ENCODE peak calls at places on chromosomes 7 and 10, in eight cellular contexts. G, D, U, B, O, X, V and C are unnamed samples.

GRCh38 chr10:70295321-70295720 is 11.5 kb upstream of the NPFFR1 start:
- DNase-seq in G (no peak), B (no peak), D (peak; percentile 7), V (no peak), X (no peak), O (no peak), U (no peak), C (no peak)

GRCh38 chr7:141558544-141559183 is 7.5 kb downstream of the AGK start:
- DNase-seq in X (no peak), D (peak; percentile 8), V (no peak), B (peak; percentile 95), O (no peak), G (peak; percentile 80), U (no peak), C (no peak)

GRCh38 chr7:78014401-78014800 is 215.8 kb downstream of the PHTF2 start:
- DNase-seq in D (no peak), X (no peak), V (no peak), U (no peak), G (no peak), B (no peak), O (no peak), C (no peak)

GRCh38 chr7:121530251-121531174 is 134.4 kb upstream of the FAM3C start:
- DNase-seq in U (no peak), X (no peak), D (peak; percentile 99), G (peak; percentile 99), B (no peak), O (peak; percentile 97), V (no peak), C (peak; percentile 69)

GRCh38 chr10:79223346-79224048 is 123.8 kb upstream of the PPIF start:
- DNase-seq in B (no peak), O (no peak), G (peak; percentile 79), X (no peak), V (peak; percentile 86), U (peak; percentile 34), D (peak; percentile 57), C (no peak)

GRCh38 chr10:106582291-106582690 is 582.2 kb downstream of the SORCS1 start:
- DNase-seq in D (peak; percentile 43), G (peak; percentile 66), O (peak; percentile 65), U (no peak), B (no peak), V (no peak), X (no peak), C (no peak)

GRCh38 chr10:30758341-30758740 is 128.8 kb upstream of the LYZL2 start:
- DNase-seq in X (no peak), O (no peak), V (no peak), D (no peak), U (no peak), G (peak; percentile 30), B (no peak), C (no peak)

GRCh38 chr7:2515424-2516193 is 4.0 kb upstream of the LFNG start:
- DNase-seq in B (no peak), O (no peak), U (no peak), V (no peak), G (no peak), D (no peak), X (no peak), C (no peak)

GRCh38 chr7:45863715-45864114 is 9.2 kb downstream of the CCDC201 start:
- DNase-seq in B (no peak), X (no peak), G (no peak), V (no peak), U (no peak), O (peak; percentile 33), D (no peak), C (no peak)

GRCh38 chr10:1668347-1668746 is 69.0 kb downstream of the ADARB2 start:
- DNase-seq in D (no peak), B (no peak), G (no peak), V (no peak), X (no peak), O (no peak), U (no peak), C (no peak)

GRCh38 chr10:72660220-72660619 is 31.7 kb upstream of the MCU start:
- DNase-seq in B (no peak), X (no peak), G (no peak), V (no peak), O (no peak), D (no peak), U (no peak), C (no peak)

GRCh38 chr7:122663733-122664132 is 35.2 kb downstream of the RNF133 start:
- DNase-seq in D (no peak), G (no peak), B (no peak), V (no peak), U (no peak), X (no peak), O (no peak), C (no peak)

GRCh38 chr10:43265799-43266721 is 805 bp downstream of the RASGEF1A start:
- DNase-seq in X (no peak), V (no peak), G (no peak), D (peak; percentile 56), O (no peak), U (no peak), B (peak; percentile 8), C (no peak)

GRCh38 chr7:100044719-100045118 is 4.9 kb upstream of the ZSCAN21 start:
- DNase-seq in G (no peak), V (no peak), D (peak; percentile 56), U (no peak), X (no peak), O (peak; percentile 50), B (no peak), C (no peak)

GRCh38 chr10:30270247-30270646 is 78.8 kb downstream of the MTPAP start:
- DNase-seq in V (no peak), D (no peak), X (no peak), B (no peak), U (no peak), G (peak; percentile 15), O (peak; percentile 14), C (no peak)

GRCh38 chr7:147523056-147523455 is 1067.5 kb upstream of the C7orf33 start:
- DNase-seq in U (no peak), O (no peak), D (no peak), G (no peak), B (no peak), X (no peak), V (no peak), C (no peak)

GRCh38 chr10:101611096-101611495 is 23.0 kb downstream of the DPCD start:
- DNase-seq in D (no peak), O (no peak), G (no peak), X (no peak), U (no peak), B (no peak), V (no peak), C (no peak)

GRCh38 chr7:151895008-151895661 is 18.2 kb upstream of the PRKAG2 start:
- DNase-seq in X (no peak), V (no peak), O (no peak), G (no peak), B (no peak), D (no peak), U (no peak), C (no peak)